ENCODE peak calls at places on chromosome 6, in five cellular contexts. K is K562, F is H1, E is HepG2, T is GM12878. V is an unnamed sample.

GRCh38 chr6:42091718-42092023 is 41.3 kb downstream of the TAF8 start:
- DNase-seq in E (no peak), T (no peak), F (no peak), K (no peak), V (no peak)

GRCh38 chr6:54244430-54244829 is 63.8 kb upstream of the TINAG start:
- DNase-seq in T (no peak), K (no peak), F (no peak), E (peak; percentile 18), V (peak; percentile 3)

GRCh38 chr6:95240514-95240913 is 336.8 kb upstream of the MANEA start:
- DNase-seq in T (no peak), F (no peak), K (no peak), E (no peak), V (no peak)

GRCh38 chr6:13413466-13413862 is 73.9 kb downstream of the GFOD1 start:
- DNase-seq in F (no peak), E (peak; percentile 92), K (no peak), T (no peak), V (peak; percentile 20)

GRCh38 chr6:80338201-80338836 is 231.8 kb downstream of the BCKDHB start:
- DNase-seq in K (peak; percentile 57), E (peak; percentile 47), F (peak; percentile 64), T (no peak), V (peak; percentile 57)

GRCh38 chr6:24752917-24753486 is 21.7 kb upstream of the GMNN start:
- DNase-seq in K (no peak), T (no peak), E (peak; percentile 32), F (no peak), V (no peak)

GRCh38 chr6:29907637-29908340 is 34.5 kb upstream of the HLA-A start:
- DNase-seq in E (peak; percentile 91), T (no peak), F (no peak), K (no peak), V (no peak)

GRCh38 chr6:56002336-56002735 is 126.9 kb upstream of the BMP5 start:
- DNase-seq in T (no peak), F (no peak), E (no peak), K (no peak), V (no peak)

GRCh38 chr6:77245026-77245425 is 218.3 kb downstream of the HTR1B start:
- DNase-seq in T (no peak), E (no peak), F (no peak), K (no peak), V (no peak)

GRCh38 chr6:111573892-111574800 is 31.5 kb downstream of the TRAF3IP2 start:
- DNase-seq in T (no peak), E (no peak), F (no peak), K (no peak), V (peak; percentile 17)

GRCh38 chr6:91383207-91383606 is 796.3 kb upstream of the MAP3K7 start:
- DNase-seq in T (no peak), K (no peak), F (no peak), E (no peak), V (no peak)

GRCh38 chr6:121649951-121650350 is 214.5 kb downstream of the GJA1 start:
- DNase-seq in K (no peak), E (no peak), T (no peak), F (no peak), V (no peak)

GRCh38 chr6:30727920-30728605 is 7.9 kb downstream of the TUBB start:
- DNase-seq in F (no peak), E (no peak), K (no peak), T (no peak), V (peak; percentile 56)

GRCh38 chr6:111663692-111664564 is 58.2 kb upstream of the TRAF3IP2 start:
- DNase-seq in F (peak; percentile 44), K (peak; percentile 30), T (no peak), E (no peak), V (no peak)

GRCh38 chr6:34298941-34299340 is 50.1 kb upstream of the SMIM29 start:
- DNase-seq in K (no peak), E (no peak), F (no peak), T (no peak), V (no peak)

GRCh38 chr6:34300332-34300751 is 51.5 kb upstream of the SMIM29 start:
- DNase-seq in K (no peak), F (no peak), E (no peak), T (peak; percentile 50), V (no peak)

GRCh38 chr6:34302929-34303328 is 54.1 kb upstream of the SMIM29 start:
- DNase-seq in K (no peak), F (no peak), E (no peak), T (no peak), V (no peak)

GRCh38 chr6:34304164-34304563 is 55.4 kb upstream of the SMIM29 start:
- DNase-seq in K (no peak), F (no peak), E (no peak), T (no peak), V (no peak)

DNA sequence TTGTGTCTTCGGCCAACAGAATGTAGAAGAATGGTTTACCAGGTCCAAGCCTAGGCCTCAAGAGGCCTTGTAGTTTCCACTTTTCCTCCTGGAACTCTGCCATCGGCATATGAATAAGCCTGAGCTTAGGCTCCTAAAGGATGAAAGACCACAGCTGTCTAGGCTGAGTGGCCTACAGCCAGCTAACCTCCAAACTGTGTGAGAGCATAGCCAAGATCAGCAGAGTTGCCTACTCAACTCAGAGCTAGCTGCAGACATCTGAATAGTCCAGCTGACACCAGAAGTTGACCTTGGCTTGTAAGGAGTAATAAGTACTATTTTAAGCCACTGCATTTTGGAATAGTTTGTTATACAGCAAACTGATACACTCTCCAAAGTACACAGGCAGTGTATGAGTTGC is 52.6 kb upstream of the SMIM29 start:
- DNase-seq in E (no peak), T (no peak), F (no peak), K (no peak), V (no peak)
- TF ChIP-seq HDAC2 in E (no peak), T (no peak), F (no peak), K (no peak), V (no peak)

GRCh38 chr6:167734662-167735497 is 91.8 kb upstream of the AFDN start:
- DNase-seq in T (no peak), F (no peak), K (no peak), E (no peak), V (no peak)

GRCh38 chr6:167733740-167734661 is 92.7 kb upstream of the AFDN start:
- DNase-seq in F (no peak), E (peak; percentile 99), T (no peak), K (no peak), V (no peak)

GRCh38 chr6:167736486-167737204 is 90.1 kb upstream of the AFDN start:
- DNase-seq in F (no peak), K (no peak), E (no peak), T (no peak), V (no peak)

GRCh38 chr6:167737205-167737830 is 89.4 kb upstream of the AFDN start:
- DNase-seq in T (no peak), K (no peak), F (no peak), E (no peak), V (no peak)

GRCh38 chr6:167735498-167736201 is 91.1 kb upstream of the AFDN start:
- DNase-seq in E (peak; percentile 41), T (no peak), F (no peak), K (no peak), V (no peak)
- TF ChIP-seq HDAC2 in E (peak; percentile 69), T (no peak), F (no peak), K (no peak), V (no peak)

GRCh38 chr6:158416841-158417759 is 104.8 kb downstream of the TULP4 start:
- DNase-seq in T (no peak), F (no peak), K (no peak), E (no peak), V (no peak)

GRCh38 chr6:158415666-158416065 is 103.4 kb downstream of the TULP4 start:
- DNase-seq in F (no peak), T (no peak), K (no peak), E (no peak), V (no peak)

GRCh38 chr6:158418501-158418900 is 106.2 kb downstream of the TULP4 start:
- DNase-seq in K (no peak), F (no peak), E (no peak), T (no peak), V (no peak)

GRCh38 chr6:158419339-158419909 is 107.2 kb downstream of the TULP4 start:
- DNase-seq in K (no peak), T (no peak), F (no peak), E (no peak), V (no peak)

GRCh38 chr6:158417760-158418098 is 105.5 kb downstream of the TULP4 start:
- DNase-seq in T (no peak), F (no peak), E (no peak), K (no peak), V (no peak)
- TF ChIP-seq HDAC2 in T (no peak), F (no peak), E (no peak), K (no peak), V (no peak)

GRCh38 chr6:158972241-158973233 is 27.5 kb downstream of the RSPH3 start:
- DNase-seq in E (peak; percentile 47), T (peak; percentile 31), K (peak; percentile 49), F (no peak), V (peak; percentile 58)
- TF ChIP-seq HDAC2 in E (no peak), T (no peak), K (no peak), F (no peak), V (no peak)

GRCh38 chr6:36595168-36595818 is 1.1 kb downstream of the SRSF3 start:
- DNase-seq in K (peak; percentile 51), T (no peak), E (peak; percentile 52), F (no peak), V (no peak)
- TF ChIP-seq HDAC2 in K (no peak), T (no peak), E (no peak), F (no peak), V (no peak)

GRCh38 chr6:108029226-108029921 is 45.2 kb downstream of the OSTM1 start:
- DNase-seq in E (no peak), T (no peak), F (no peak), K (no peak), V (no peak)
- TF ChIP-seq HDAC2 in E (no peak), T (no peak), F (no peak), K (no peak), V (no peak)